ENCODE peak calls at places on chromosomes 16 and 17, in nine cellular contexts. Y, H, T, J, L, G, R, C and K are unnamed samples.

GRCh38 chr17:49407981-49408501 is 6.6 kb downstream of the PHB1 start:
- DNase-seq in C (peak; percentile 87), G (peak; percentile 92), Y (peak; percentile 97), J (peak; percentile 81), T (peak; percentile 62), L (peak; percentile 35), R (peak; percentile 89), H (peak; percentile 56), K (peak; percentile 55)

GRCh38 chr16:14510939-14511797 is 118.9 kb downstream of the PARN start:
- DNase-seq in C (no peak), L (peak; percentile 65), G (no peak), T (peak; percentile 57), J (no peak), H (peak; percentile 74), R (no peak), Y (no peak), K (no peak)

GRCh38 chr17:72117748-72118587 is 2.9 kb upstream of the SOX9 start:
- DNase-seq in J (no peak), L (no peak), R (no peak), H (no peak), T (no peak), G (peak; percentile 69), Y (no peak), C (peak; percentile 67), K (no peak)

GRCh38 chr16:52561910-52562741 is 15.2 kb upstream of the TOX3 start:
- DNase-seq in L (no peak), J (no peak), R (peak; percentile 75), H (no peak), T (no peak), Y (no peak), C (no peak), G (no peak), K (no peak)

GRCh38 chr17:50919321-50920040 is 53.3 kb upstream of the TOB1 start:
- DNase-seq in T (peak; percentile 84), L (peak; percentile 94), H (peak; percentile 82), R (peak; percentile 96), C (peak; percentile 86), Y (peak; percentile 99), J (peak; percentile 88), G (peak; percentile 93), K (peak; percentile 72)

GRCh38 chr17:35731239-35731931 is at the start of gene RASL10B:
- DNase-seq in C (peak; percentile 85), J (no peak), R (peak; percentile 54), L (no peak), G (peak; percentile 83), Y (no peak), H (peak; percentile 31), T (peak; percentile 34), K (no peak)

GRCh38 chr16:64532117-64532516 is 589.7 kb downstream of the CDH11 start:
- DNase-seq in G (no peak), H (no peak), J (peak; percentile 14), T (no peak), L (no peak), Y (no peak), R (no peak), C (no peak), K (no peak)

GRCh38 chr16:78289844-78290277 is 190.4 kb downstream of the WWOX start:
- DNase-seq in T (no peak), G (no peak), H (no peak), C (peak; percentile 43), R (no peak), Y (no peak), J (no peak), L (no peak), K (no peak)

GRCh38 chr17:79790805-79791353 is 6.0 kb downstream of the CBX8 start:
- DNase-seq in H (no peak), J (no peak), Y (no peak), R (no peak), L (no peak), G (no peak), C (no peak), T (no peak), K (no peak)

GRCh38 chr16:70702624-70703023 is 16.8 kb upstream of the MTSS2 start:
- DNase-seq in L (no peak), T (no peak), C (no peak), H (no peak), G (no peak), R (no peak), Y (no peak), J (no peak), K (no peak)

GRCh38 chr16:82646504-82646903 is 19.7 kb downstream of the CDH13 start:
- DNase-seq in T (no peak), G (no peak), J (no peak), C (no peak), R (no peak), Y (no peak), L (no peak), H (no peak), K (no peak)

GRCh38 chr17:28755486-28755885 is 11.7 kb downstream of the TRAF4 start:
- DNase-seq in J (no peak), L (no peak), R (no peak), T (no peak), Y (no peak), G (no peak), H (no peak), C (no peak), K (no peak)

GRCh38 chr17:9987779-9988585 is 82.9 kb upstream of the RCVRN start:
- DNase-seq in T (peak; percentile 39), J (no peak), G (peak; percentile 78), L (peak; percentile 21), R (no peak), Y (peak; percentile 66), C (peak; percentile 59), H (peak; percentile 21), K (peak; percentile 38)

GRCh38 chr16:17832738-17833137 is 362.0 kb upstream of the XYLT1 start:
- DNase-seq in T (no peak), G (no peak), L (no peak), R (no peak), H (no peak), J (no peak), Y (no peak), C (no peak), K (peak; percentile 4)

GRCh38 chr17:1002412-1002753 is 5.5 kb downstream of the TIMM22 start:
- DNase-seq in L (peak; percentile 52), C (no peak), Y (no peak), R (no peak), J (no peak), T (peak; percentile 27), H (peak; percentile 75), G (no peak), K (no peak)

GRCh38 chr17:52157603-52158449 is 688 bp downstream of the CA10 start:
- DNase-seq in T (no peak), J (no peak), H (no peak), C (peak; percentile 55), Y (no peak), L (no peak), G (peak; percentile 73), R (no peak), K (no peak)
- TF ChIP-seq CTCF in T (no peak), J (no peak), H (no peak), C (no peak), Y (no peak), L (no peak), G (no peak), R (no peak), K (no peak)

DNA sequence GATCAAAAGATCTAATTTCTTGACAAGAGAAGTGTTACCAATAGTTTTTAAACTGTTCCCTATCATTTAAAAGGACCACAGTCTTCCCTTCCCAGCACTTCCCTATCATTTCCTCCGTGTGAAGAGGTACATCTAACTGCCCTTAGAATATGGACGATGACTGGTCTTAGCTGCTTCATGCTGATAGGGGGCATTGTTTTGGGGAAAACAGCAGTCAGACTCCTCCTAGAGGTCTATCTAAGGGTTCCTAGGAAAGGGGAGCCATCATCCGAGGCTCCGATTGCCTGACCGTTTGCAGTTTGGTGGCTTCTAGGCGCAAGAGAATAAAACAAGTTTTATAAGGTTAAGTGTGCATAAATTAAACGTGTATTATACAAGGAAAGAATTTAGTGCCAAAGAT is 7.1 kb downstream of the FZD2 start:
- DNase-seq in C (no peak), Y (no peak), L (no peak), T (no peak), J (no peak), R (no peak), H (no peak), G (no peak), K (no peak)
- TF ChIP-seq CTCF in C (no peak), Y (no peak), L (peak; percentile 14), T (no peak), J (no peak), R (no peak), H (peak; percentile 10), G (peak; percentile 35), K (no peak)

DNA sequence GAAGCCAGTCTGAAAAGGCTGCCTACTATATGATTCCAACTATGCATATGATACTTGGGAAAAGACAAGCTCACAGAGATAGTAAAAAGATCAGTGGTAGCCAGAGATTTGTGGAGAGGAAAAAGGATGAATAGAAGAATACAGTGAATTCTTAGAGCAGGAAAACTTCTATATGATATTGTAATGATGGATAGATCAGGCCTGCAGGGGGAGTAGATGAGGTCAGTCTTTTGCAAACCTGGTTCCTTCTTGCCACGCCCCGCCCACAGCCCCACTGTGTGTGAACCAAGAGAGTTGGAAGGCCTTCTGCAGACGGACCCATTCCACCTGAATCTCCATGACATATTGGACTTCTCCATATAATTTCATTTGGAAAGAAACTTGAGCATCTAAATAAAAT is 761 bp upstream of the CCL8 start:
- DNase-seq in J (peak; percentile 41), Y (peak; percentile 28), L (no peak), C (peak; percentile 21), T (no peak), R (no peak), H (no peak), G (peak; percentile 73), K (no peak)
- TF ChIP-seq CTCF in J (peak; percentile 42), Y (no peak), L (peak; percentile 27), C (peak; percentile 25), T (no peak), R (no peak), H (no peak), G (peak; percentile 60), K (no peak)

GRCh38 chr16:56828641-56829040 is 36.4 kb upstream of the SLC12A3 start:
- DNase-seq in Y (no peak), L (no peak), H (no peak), R (no peak), T (no peak), C (no peak), J (no peak), G (no peak), K (no peak)

GRCh38 chr16:56822966-56823739 is 41.9 kb upstream of the SLC12A3 start:
- DNase-seq in C (no peak), J (no peak), G (no peak), H (no peak), Y (no peak), L (no peak), T (no peak), R (no peak), K (no peak)

GRCh38 chr16:56825821-56826220 is 39.2 kb upstream of the SLC12A3 start:
- DNase-seq in R (no peak), T (no peak), L (no peak), C (no peak), H (peak; percentile 23), Y (no peak), J (no peak), G (no peak), K (no peak)

GRCh38 chr16:56824804-56825203 is 40.2 kb upstream of the SLC12A3 start:
- DNase-seq in Y (no peak), G (no peak), R (no peak), L (no peak), H (no peak), C (no peak), J (no peak), T (no peak), K (no peak)

DNA sequence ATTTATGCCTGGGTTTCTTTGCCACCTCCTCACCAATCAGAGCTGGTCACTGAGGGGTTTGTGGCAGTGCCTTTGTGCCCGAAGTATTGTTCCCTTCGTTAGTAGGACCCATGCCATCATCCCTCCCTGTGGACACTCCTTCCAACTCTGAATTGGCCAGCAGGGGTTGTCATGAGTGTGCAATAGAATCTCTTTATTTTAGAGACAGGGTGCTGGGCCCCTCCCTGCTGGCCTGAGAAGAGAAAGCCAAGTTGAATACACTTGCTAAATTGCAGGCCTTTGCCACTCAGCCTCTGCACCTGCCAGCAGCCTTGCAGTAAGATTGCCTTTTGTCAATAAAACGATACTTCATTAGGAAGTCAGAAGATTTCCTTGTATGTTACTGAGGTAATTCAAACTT is 40.7 kb upstream of the SLC12A3 start:
- DNase-seq in T (no peak), R (peak; percentile 29), C (peak; percentile 52), H (no peak), J (peak; percentile 18), G (no peak), L (no peak), Y (peak; percentile 39), K (no peak)
- TF ChIP-seq CTCF in T (peak; percentile 20), R (no peak), C (peak; percentile 33), H (peak; percentile 17), J (peak; percentile 12), G (peak; percentile 31), L (peak; percentile 41), Y (no peak), K (no peak)